ENCODE peak calls at places on chromosomes 13 and 19, in six cellular contexts. One of them, this sample, is unnamed.

GRCh38 chr13:98143601-98144500 is 957 bp downstream of the FARP1 start:
- DNase-seq in activated gamma-delta T cell treated with anti-CD3 and anti-CD28 coated beads, Interleukin-2, amount 50 U/mL, for 16 hours: no peak
- DNase-seq in activated CD4-positive, alpha-beta T cell treated with anti-CD3 and anti-CD28 coated beads, Interleukin-2, amount 10 ng/mL, durations not matched to agents 7 days and 5 days: no peak
- DNase-seq in amygdala: no peak
- DNase-seq in mucosa of descending colon: peak; percentile 23
- DNase-seq in astrocyte of the spinal cord: peak; percentile 53
- DNase-seq in this sample: no peak

GRCh38 chr13:31764556-31764955 is 25.2 kb downstream of the RXFP2 start:
- DNase-seq in amygdala: no peak
- DNase-seq in activated CD4-positive, alpha-beta T cell treated with anti-CD3 and anti-CD28 coated beads, Interleukin-2, amount 10 ng/mL, durations not matched to agents 7 days and 5 days: no peak
- DNase-seq in astrocyte of the spinal cord: no peak
- DNase-seq in mucosa of descending colon: no peak
- DNase-seq in activated gamma-delta T cell treated with anti-CD3 and anti-CD28 coated beads, Interleukin-2, amount 50 U/mL, for 16 hours: no peak
- DNase-seq in this sample: no peak

GRCh38 chr13:50403311-50403710 is 388.1 kb downstream of the KCNRG start:
- DNase-seq in activated CD4-positive, alpha-beta T cell treated with anti-CD3 and anti-CD28 coated beads, Interleukin-2, amount 10 ng/mL, durations not matched to agents 7 days and 5 days: no peak
- DNase-seq in amygdala: no peak
- DNase-seq in activated gamma-delta T cell treated with anti-CD3 and anti-CD28 coated beads, Interleukin-2, amount 50 U/mL, for 16 hours: no peak
- DNase-seq in astrocyte of the spinal cord: no peak
- DNase-seq in mucosa of descending colon: no peak
- DNase-seq in this sample: no peak

GRCh38 chr13:46561691-46562090 is 8.7 kb downstream of the LRCH1 start:
- DNase-seq in activated CD4-positive, alpha-beta T cell treated with anti-CD3 and anti-CD28 coated beads, Interleukin-2, amount 10 ng/mL, durations not matched to agents 7 days and 5 days: no peak
- DNase-seq in astrocyte of the spinal cord: no peak
- DNase-seq in amygdala: no peak
- DNase-seq in mucosa of descending colon: no peak
- DNase-seq in activated gamma-delta T cell treated with anti-CD3 and anti-CD28 coated beads, Interleukin-2, amount 50 U/mL, for 16 hours: no peak
- DNase-seq in this sample: no peak

GRCh38 chr13:96431044-96431581 is 341.2 kb downstream of the HS6ST3 start:
- DNase-seq in mucosa of descending colon: no peak
- DNase-seq in activated CD4-positive, alpha-beta T cell treated with anti-CD3 and anti-CD28 coated beads, Interleukin-2, amount 10 ng/mL, durations not matched to agents 7 days and 5 days: no peak
- DNase-seq in activated gamma-delta T cell treated with anti-CD3 and anti-CD28 coated beads, Interleukin-2, amount 50 U/mL, for 16 hours: no peak
- DNase-seq in astrocyte of the spinal cord: no peak
- DNase-seq in amygdala: no peak
- DNase-seq in this sample: no peak

GRCh38 chr13:21661510-21661909 is 9.4 kb upstream of the FGF9 start:
- DNase-seq in astrocyte of the spinal cord: no peak
- DNase-seq in activated gamma-delta T cell treated with anti-CD3 and anti-CD28 coated beads, Interleukin-2, amount 50 U/mL, for 16 hours: no peak
- DNase-seq in mucosa of descending colon: no peak
- DNase-seq in amygdala: no peak
- DNase-seq in activated CD4-positive, alpha-beta T cell treated with anti-CD3 and anti-CD28 coated beads, Interleukin-2, amount 10 ng/mL, durations not matched to agents 7 days and 5 days: no peak
- DNase-seq in this sample: no peak

GRCh38 chr13:28100149-28101121 is at the start of gene FLT3:
- DNase-seq in amygdala: no peak
- DNase-seq in activated gamma-delta T cell treated with anti-CD3 and anti-CD28 coated beads, Interleukin-2, amount 50 U/mL, for 16 hours: no peak
- DNase-seq in astrocyte of the spinal cord: peak; percentile 53
- DNase-seq in mucosa of descending colon: peak; percentile 30
- DNase-seq in activated CD4-positive, alpha-beta T cell treated with anti-CD3 and anti-CD28 coated beads, Interleukin-2, amount 10 ng/mL, durations not matched to agents 7 days and 5 days: peak; percentile 39
- DNase-seq in this sample: no peak

GRCh38 chr13:111398715-111399299 is 78.4 kb downstream of the TEX29 start:
- DNase-seq in activated gamma-delta T cell treated with anti-CD3 and anti-CD28 coated beads, Interleukin-2, amount 50 U/mL, for 16 hours: no peak
- DNase-seq in activated CD4-positive, alpha-beta T cell treated with anti-CD3 and anti-CD28 coated beads, Interleukin-2, amount 10 ng/mL, durations not matched to agents 7 days and 5 days: no peak
- DNase-seq in amygdala: no peak
- DNase-seq in astrocyte of the spinal cord: no peak
- DNase-seq in mucosa of descending colon: no peak
- DNase-seq in this sample: no peak

GRCh38 chr19:13797870-13798269 is 2.6 kb downstream of the ZSWIM4 start:
- DNase-seq in astrocyte of the spinal cord: peak; percentile 84
- DNase-seq in activated CD4-positive, alpha-beta T cell treated with anti-CD3 and anti-CD28 coated beads, Interleukin-2, amount 10 ng/mL, durations not matched to agents 7 days and 5 days: no peak
- DNase-seq in amygdala: no peak
- DNase-seq in mucosa of descending colon: no peak
- DNase-seq in activated gamma-delta T cell treated with anti-CD3 and anti-CD28 coated beads, Interleukin-2, amount 50 U/mL, for 16 hours: no peak
- DNase-seq in this sample: no peak

GRCh38 chr19:49871349-49871985 is 4.1 kb upstream of the PNKP start:
- DNase-seq in activated gamma-delta T cell treated with anti-CD3 and anti-CD28 coated beads, Interleukin-2, amount 50 U/mL, for 16 hours: no peak
- DNase-seq in astrocyte of the spinal cord: no peak
- DNase-seq in mucosa of descending colon: no peak
- DNase-seq in activated CD4-positive, alpha-beta T cell treated with anti-CD3 and anti-CD28 coated beads, Interleukin-2, amount 10 ng/mL, durations not matched to agents 7 days and 5 days: no peak
- DNase-seq in amygdala: no peak
- DNase-seq in this sample: no peak

GRCh38 chr19:34666200-34666957 is 10.6 kb downstream of the SCGB2B2 start:
- DNase-seq in astrocyte of the spinal cord: no peak
- DNase-seq in amygdala: no peak
- DNase-seq in activated gamma-delta T cell treated with anti-CD3 and anti-CD28 coated beads, Interleukin-2, amount 50 U/mL, for 16 hours: no peak
- DNase-seq in activated CD4-positive, alpha-beta T cell treated with anti-CD3 and anti-CD28 coated beads, Interleukin-2, amount 10 ng/mL, durations not matched to agents 7 days and 5 days: no peak
- DNase-seq in mucosa of descending colon: no peak
- DNase-seq in this sample: no peak

GRCh38 chr19:33513424-33513823 is 8.2 kb downstream of the PEPD start:
- DNase-seq in activated CD4-positive, alpha-beta T cell treated with anti-CD3 and anti-CD28 coated beads, Interleukin-2, amount 10 ng/mL, durations not matched to agents 7 days and 5 days: no peak
- DNase-seq in activated gamma-delta T cell treated with anti-CD3 and anti-CD28 coated beads, Interleukin-2, amount 50 U/mL, for 16 hours: no peak
- DNase-seq in astrocyte of the spinal cord: no peak
- DNase-seq in amygdala: no peak
- DNase-seq in mucosa of descending colon: no peak
- DNase-seq in this sample: no peak

GRCh38 chr13:22243519-22244197 is 572.8 kb downstream of the FGF9 start:
- DNase-seq in mucosa of descending colon: no peak
- DNase-seq in astrocyte of the spinal cord: no peak
- DNase-seq in activated gamma-delta T cell treated with anti-CD3 and anti-CD28 coated beads, Interleukin-2, amount 50 U/mL, for 16 hours: no peak
- DNase-seq in amygdala: no peak
- DNase-seq in activated CD4-positive, alpha-beta T cell treated with anti-CD3 and anti-CD28 coated beads, Interleukin-2, amount 10 ng/mL, durations not matched to agents 7 days and 5 days: no peak
- DNase-seq in this sample: no peak

GRCh38 chr19:37220383-37220782 is 2.4 kb downstream of the ZNF383 start:
- DNase-seq in mucosa of descending colon: no peak
- DNase-seq in activated CD4-positive, alpha-beta T cell treated with anti-CD3 and anti-CD28 coated beads, Interleukin-2, amount 10 ng/mL, durations not matched to agents 7 days and 5 days: no peak
- DNase-seq in amygdala: no peak
- DNase-seq in activated gamma-delta T cell treated with anti-CD3 and anti-CD28 coated beads, Interleukin-2, amount 50 U/mL, for 16 hours: no peak
- DNase-seq in astrocyte of the spinal cord: no peak
- DNase-seq in this sample: no peak

GRCh38 chr13:84661718-84662117 is 779.4 kb upstream of the SLITRK1 start:
- DNase-seq in amygdala: no peak
- DNase-seq in astrocyte of the spinal cord: no peak
- DNase-seq in activated gamma-delta T cell treated with anti-CD3 and anti-CD28 coated beads, Interleukin-2, amount 50 U/mL, for 16 hours: no peak
- DNase-seq in activated CD4-positive, alpha-beta T cell treated with anti-CD3 and anti-CD28 coated beads, Interleukin-2, amount 10 ng/mL, durations not matched to agents 7 days and 5 days: no peak
- DNase-seq in mucosa of descending colon: no peak
- DNase-seq in this sample: no peak

GRCh38 chr13:47545630-47546029 is 455.4 kb downstream of the SUCLA2 start:
- DNase-seq in astrocyte of the spinal cord: no peak
- DNase-seq in activated gamma-delta T cell treated with anti-CD3 and anti-CD28 coated beads, Interleukin-2, amount 50 U/mL, for 16 hours: no peak
- DNase-seq in amygdala: no peak
- DNase-seq in activated CD4-positive, alpha-beta T cell treated with anti-CD3 and anti-CD28 coated beads, Interleukin-2, amount 10 ng/mL, durations not matched to agents 7 days and 5 days: no peak
- DNase-seq in mucosa of descending colon: no peak
- DNase-seq in this sample: no peak

GRCh38 chr19:14168259-14168972 is 32.0 kb upstream of the ASF1B start:
- DNase-seq in mucosa of descending colon: no peak
- DNase-seq in amygdala: no peak
- DNase-seq in activated CD4-positive, alpha-beta T cell treated with anti-CD3 and anti-CD28 coated beads, Interleukin-2, amount 10 ng/mL, durations not matched to agents 7 days and 5 days: no peak
- DNase-seq in astrocyte of the spinal cord: no peak
- DNase-seq in activated gamma-delta T cell treated with anti-CD3 and anti-CD28 coated beads, Interleukin-2, amount 50 U/mL, for 16 hours: no peak
- DNase-seq in this sample: no peak

GRCh38 chr13:57569981-57570380 is 61.6 kb upstream of the PCDH17 start:
- DNase-seq in mucosa of descending colon: no peak
- DNase-seq in amygdala: no peak
- DNase-seq in activated CD4-positive, alpha-beta T cell treated with anti-CD3 and anti-CD28 coated beads, Interleukin-2, amount 10 ng/mL, durations not matched to agents 7 days and 5 days: no peak
- DNase-seq in astrocyte of the spinal cord: peak; percentile 60
- DNase-seq in activated gamma-delta T cell treated with anti-CD3 and anti-CD28 coated beads, Interleukin-2, amount 50 U/mL, for 16 hours: no peak
- DNase-seq in this sample: no peak

GRCh38 chr13:114146173-114146572 is 13.8 kb upstream of the RASA3 start:
- DNase-seq in astrocyte of the spinal cord: no peak
- DNase-seq in activated CD4-positive, alpha-beta T cell treated with anti-CD3 and anti-CD28 coated beads, Interleukin-2, amount 10 ng/mL, durations not matched to agents 7 days and 5 days: no peak
- DNase-seq in activated gamma-delta T cell treated with anti-CD3 and anti-CD28 coated beads, Interleukin-2, amount 50 U/mL, for 16 hours: no peak
- DNase-seq in mucosa of descending colon: no peak
- DNase-seq in amygdala: no peak
- DNase-seq in this sample: no peak

GRCh38 chr13:21674271-21675009 is 3.6 kb downstream of the FGF9 start:
- DNase-seq in mucosa of descending colon: peak; percentile 34
- DNase-seq in activated gamma-delta T cell treated with anti-CD3 and anti-CD28 coated beads, Interleukin-2, amount 50 U/mL, for 16 hours: no peak
- DNase-seq in amygdala: no peak
- DNase-seq in astrocyte of the spinal cord: no peak
- DNase-seq in activated CD4-positive, alpha-beta T cell treated with anti-CD3 and anti-CD28 coated beads, Interleukin-2, amount 10 ng/mL, durations not matched to agents 7 days and 5 days: no peak
- DNase-seq in this sample: no peak

GRCh38 chr13:30375436-30375835 is 46.9 kb upstream of the UBE2L5 start:
- DNase-seq in activated gamma-delta T cell treated with anti-CD3 and anti-CD28 coated beads, Interleukin-2, amount 50 U/mL, for 16 hours: no peak
- DNase-seq in amygdala: no peak
- DNase-seq in mucosa of descending colon: no peak
- DNase-seq in activated CD4-positive, alpha-beta T cell treated with anti-CD3 and anti-CD28 coated beads, Interleukin-2, amount 10 ng/mL, durations not matched to agents 7 days and 5 days: no peak
- DNase-seq in astrocyte of the spinal cord: no peak
- DNase-seq in this sample: no peak

GRCh38 chr13:23574421-23574820 is 4.2 kb downstream of the TNFRSF19 start:
- DNase-seq in mucosa of descending colon: no peak
- DNase-seq in amygdala: no peak
- DNase-seq in activated gamma-delta T cell treated with anti-CD3 and anti-CD28 coated beads, Interleukin-2, amount 50 U/mL, for 16 hours: no peak
- DNase-seq in astrocyte of the spinal cord: no peak
- DNase-seq in activated CD4-positive, alpha-beta T cell treated with anti-CD3 and anti-CD28 coated beads, Interleukin-2, amount 10 ng/mL, durations not matched to agents 7 days and 5 days: no peak
- DNase-seq in this sample: no peak

GRCh38 chr19:15199652-15200574 is 882 bp downstream of the NOTCH3 start:
- DNase-seq in activated CD4-positive, alpha-beta T cell treated with anti-CD3 and anti-CD28 coated beads, Interleukin-2, amount 10 ng/mL, durations not matched to agents 7 days and 5 days: no peak
- DNase-seq in astrocyte of the spinal cord: no peak
- DNase-seq in mucosa of descending colon: no peak
- DNase-seq in activated gamma-delta T cell treated with anti-CD3 and anti-CD28 coated beads, Interleukin-2, amount 50 U/mL, for 16 hours: no peak
- DNase-seq in amygdala: no peak
- DNase-seq in this sample: no peak

GRCh38 chr19:33241530-33242101 is 16.0 kb upstream of the SLC7A10 start:
- DNase-seq in activated gamma-delta T cell treated with anti-CD3 and anti-CD28 coated beads, Interleukin-2, amount 50 U/mL, for 16 hours: no peak
- DNase-seq in activated CD4-positive, alpha-beta T cell treated with anti-CD3 and anti-CD28 coated beads, Interleukin-2, amount 10 ng/mL, durations not matched to agents 7 days and 5 days: no peak
- DNase-seq in astrocyte of the spinal cord: no peak
- DNase-seq in amygdala: no peak
- DNase-seq in mucosa of descending colon: peak; percentile 65
- DNase-seq in this sample: no peak

GRCh38 chr13:34942732-34943674 is 933 bp downstream of the NBEA start:
- DNase-seq in astrocyte of the spinal cord: no peak
- DNase-seq in amygdala: peak; percentile 12
- DNase-seq in mucosa of descending colon: peak; percentile 27
- DNase-seq in activated CD4-positive, alpha-beta T cell treated with anti-CD3 and anti-CD28 coated beads, Interleukin-2, amount 10 ng/mL, durations not matched to agents 7 days and 5 days: peak; percentile 12
- DNase-seq in activated gamma-delta T cell treated with anti-CD3 and anti-CD28 coated beads, Interleukin-2, amount 50 U/mL, for 16 hours: no peak
- DNase-seq in this sample: peak; percentile 57

GRCh38 chr19:38707512-38708114 is 36.7 kb downstream of the CAPN12 start:
- DNase-seq in amygdala: no peak
- DNase-seq in activated gamma-delta T cell treated with anti-CD3 and anti-CD28 coated beads, Interleukin-2, amount 50 U/mL, for 16 hours: no peak
- DNase-seq in mucosa of descending colon: peak; percentile 70
- DNase-seq in astrocyte of the spinal cord: peak; percentile 57
- DNase-seq in activated CD4-positive, alpha-beta T cell treated with anti-CD3 and anti-CD28 coated beads, Interleukin-2, amount 10 ng/mL, durations not matched to agents 7 days and 5 days: no peak
- DNase-seq in this sample: no peak

GRCh38 chr13:70844391-70845108 is 736.3 kb upstream of the KLHL1 start:
- DNase-seq in mucosa of descending colon: peak; percentile 61
- DNase-seq in activated CD4-positive, alpha-beta T cell treated with anti-CD3 and anti-CD28 coated beads, Interleukin-2, amount 10 ng/mL, durations not matched to agents 7 days and 5 days: no peak
- DNase-seq in astrocyte of the spinal cord: no peak
- DNase-seq in activated gamma-delta T cell treated with anti-CD3 and anti-CD28 coated beads, Interleukin-2, amount 50 U/mL, for 16 hours: no peak
- DNase-seq in amygdala: no peak
- DNase-seq in this sample: no peak

GRCh38 chr19:11465605-11466004 is 15.2 kb downstream of the ELAVL3 start:
- DNase-seq in activated gamma-delta T cell treated with anti-CD3 and anti-CD28 coated beads, Interleukin-2, amount 50 U/mL, for 16 hours: no peak
- DNase-seq in mucosa of descending colon: no peak
- DNase-seq in activated CD4-positive, alpha-beta T cell treated with anti-CD3 and anti-CD28 coated beads, Interleukin-2, amount 10 ng/mL, durations not matched to agents 7 days and 5 days: no peak
- DNase-seq in amygdala: no peak
- DNase-seq in astrocyte of the spinal cord: no peak
- DNase-seq in this sample: no peak

GRCh38 chr19:47742636-47743035 is 2.7 kb upstream of the NOP53 start:
- DNase-seq in amygdala: no peak
- DNase-seq in astrocyte of the spinal cord: peak; percentile 27
- DNase-seq in activated gamma-delta T cell treated with anti-CD3 and anti-CD28 coated beads, Interleukin-2, amount 50 U/mL, for 16 hours: no peak
- DNase-seq in mucosa of descending colon: no peak
- DNase-seq in activated CD4-positive, alpha-beta T cell treated with anti-CD3 and anti-CD28 coated beads, Interleukin-2, amount 10 ng/mL, durations not matched to agents 7 days and 5 days: no peak
- DNase-seq in this sample: no peak

GRCh38 chr13:20144141-20144850 is 16.6 kb downstream of the GJA3 start:
- DNase-seq in mucosa of descending colon: no peak
- DNase-seq in amygdala: no peak
- DNase-seq in astrocyte of the spinal cord: no peak
- DNase-seq in activated gamma-delta T cell treated with anti-CD3 and anti-CD28 coated beads, Interleukin-2, amount 50 U/mL, for 16 hours: no peak
- DNase-seq in activated CD4-positive, alpha-beta T cell treated with anti-CD3 and anti-CD28 coated beads, Interleukin-2, amount 10 ng/mL, durations not matched to agents 7 days and 5 days: no peak
- DNase-seq in this sample: no peak

GRCh38 chr19:55473201-55473600 is 3.2 kb upstream of the ZNF628 start:
- DNase-seq in astrocyte of the spinal cord: no peak
- DNase-seq in activated gamma-delta T cell treated with anti-CD3 and anti-CD28 coated beads, Interleukin-2, amount 50 U/mL, for 16 hours: no peak
- DNase-seq in amygdala: no peak
- DNase-seq in activated CD4-positive, alpha-beta T cell treated with anti-CD3 and anti-CD28 coated beads, Interleukin-2, amount 10 ng/mL, durations not matched to agents 7 days and 5 days: no peak
- DNase-seq in mucosa of descending colon: no peak
- DNase-seq in this sample: no peak

GRCh38 chr19:8396563-8397203 is 6.5 kb downstream of the RAB11B start:
- DNase-seq in mucosa of descending colon: peak; percentile 68
- DNase-seq in activated CD4-positive, alpha-beta T cell treated with anti-CD3 and anti-CD28 coated beads, Interleukin-2, amount 10 ng/mL, durations not matched to agents 7 days and 5 days: peak; percentile 86
- DNase-seq in astrocyte of the spinal cord: peak; percentile 35
- DNase-seq in activated gamma-delta T cell treated with anti-CD3 and anti-CD28 coated beads, Interleukin-2, amount 50 U/mL, for 16 hours: peak; percentile 51
- DNase-seq in amygdala: peak; percentile 68
- DNase-seq in this sample: peak; percentile 22

GRCh38 chr19:53055117-53055516 is 10.6 kb downstream of the ERVV-2 start:
- DNase-seq in activated CD4-positive, alpha-beta T cell treated with anti-CD3 and anti-CD28 coated beads, Interleukin-2, amount 10 ng/mL, durations not matched to agents 7 days and 5 days: no peak
- DNase-seq in amygdala: no peak
- DNase-seq in astrocyte of the spinal cord: no peak
- DNase-seq in activated gamma-delta T cell treated with anti-CD3 and anti-CD28 coated beads, Interleukin-2, amount 50 U/mL, for 16 hours: no peak
- DNase-seq in mucosa of descending colon: no peak
- DNase-seq in this sample: no peak

GRCh38 chr13:43786766-43787517 is at the start of gene ENOX1:
- DNase-seq in mucosa of descending colon: peak; percentile 24
- DNase-seq in activated gamma-delta T cell treated with anti-CD3 and anti-CD28 coated beads, Interleukin-2, amount 50 U/mL, for 16 hours: no peak
- DNase-seq in astrocyte of the spinal cord: peak; percentile 79
- DNase-seq in activated CD4-positive, alpha-beta T cell treated with anti-CD3 and anti-CD28 coated beads, Interleukin-2, amount 10 ng/mL, durations not matched to agents 7 days and 5 days: peak; percentile 32
- DNase-seq in amygdala: peak; percentile 90
- DNase-seq in this sample: peak; percentile 84

GRCh38 chr13:60230593-60230992 is 66.9 kb upstream of the DIAPH3 start:
- DNase-seq in activated CD4-positive, alpha-beta T cell treated with anti-CD3 and anti-CD28 coated beads, Interleukin-2, amount 10 ng/mL, durations not matched to agents 7 days and 5 days: no peak
- DNase-seq in astrocyte of the spinal cord: peak; percentile 16
- DNase-seq in amygdala: no peak
- DNase-seq in activated gamma-delta T cell treated with anti-CD3 and anti-CD28 coated beads, Interleukin-2, amount 50 U/mL, for 16 hours: no peak
- DNase-seq in mucosa of descending colon: no peak
- DNase-seq in this sample: no peak

This sample was measured in hypothalamus.